ENCODE peak calls at places on chromosomes 3 and 15, in eight cellular contexts. L is BJ, W is HCT116, G is IMR-90, P is keratinocyte, Q is sigmoid colon, I is fibroblast of mammary gland, Z is epithelial cell of esophagus. E is an unnamed sample.

GRCh38 chr15:52609593-52609992 is 40.8 kb upstream of the ARPP19 start:
- DNase-seq in Z (no peak), G (no peak), P (no peak), I (no peak), L (no peak), W (no peak), Q (no peak), E (no peak)

GRCh38 chr3:124491098-124491497 is 239.2 kb upstream of the UMPS start:
- DNase-seq in L (no peak), G (no peak), W (no peak), P (no peak), Q (no peak), Z (peak), I (no peak), E (no peak)

GRCh38 chr3:127799476-127800222 is 22.7 kb downstream of the MGLL start:
- DNase-seq in W (peak), I (peak), Q (no peak), Z (peak), G (peak), P (no peak), L (peak), E (no peak)

GRCh38 chr3:29140706-29141105 is 140.2 kb upstream of the RBMS3 start:
- DNase-seq in L (no peak), W (no peak), Z (no peak), I (no peak), G (peak), Q (no peak), P (no peak), E (no peak)

GRCh38 chr3:111802700-111803099 is 56.4 kb upstream of the PHLDB2 start:
- DNase-seq in G (no peak), L (no peak), Q (no peak), W (no peak), P (no peak), I (no peak), Z (no peak), E (no peak)

GRCh38 chr3:71688121-71688520 is 37.1 kb downstream of the EIF4E3 start:
- DNase-seq in Z (peak), G (no peak), Q (no peak), W (no peak), I (no peak), P (no peak), L (no peak), E (no peak)

GRCh38 chr15:76116138-76116885 is 56.5 kb downstream of the TMEM266 start:
- DNase-seq in Q (no peak), Z (no peak), I (no peak), P (no peak), L (no peak), W (no peak), G (no peak), E (no peak)

GRCh38 chr3:25849641-25850040 is 59.8 kb downstream of the OXSM start:
- DNase-seq in Z (no peak), W (no peak), Q (no peak), P (no peak), G (peak), I (peak), L (peak), E (no peak)

GRCh38 chr3:140724856-140725812 is 47.3 kb downstream of the TRIM42 start:
- DNase-seq in W (no peak), I (no peak), P (no peak), Z (no peak), G (no peak), L (no peak), Q (no peak), E (no peak)

GRCh38 chr3:190051643-190052042 is 69.1 kb downstream of the P3H2 start:
- DNase-seq in L (no peak), Q (no peak), G (no peak), W (no peak), Z (no peak), I (no peak), P (no peak), E (no peak)

GRCh38 chr3:187150599-187150998 is 11.3 kb upstream of the RPL39L start:
- DNase-seq in Q (no peak), Z (peak), P (no peak), W (no peak), L (no peak), I (no peak), G (no peak), E (no peak)

GRCh38 chr15:65400760-65401606 is 21.8 kb downstream of the IGDCC4 start:
- DNase-seq in G (peak), I (peak), Z (peak), P (no peak), W (peak), L (no peak), Q (no peak), E (peak)

GRCh38 chr3:94643400-94643799 is 580.5 kb downstream of the NSUN3 start:
- DNase-seq in Z (no peak), W (no peak), P (no peak), L (no peak), Q (no peak), I (no peak), G (no peak), E (no peak)

GRCh38 chr15:45200799-45201556 is 13.2 kb upstream of the SHF start:
- DNase-seq in Q (peak), L (peak), G (peak), I (peak), W (peak), Z (peak), P (peak), E (peak)

GRCh38 chr3:89032331-89033063 is 74.9 kb upstream of the EPHA3 start:
- DNase-seq in I (no peak), G (peak), Q (no peak), L (no peak), P (no peak), Z (peak), W (no peak), E (no peak)

GRCh38 chr15:80474224-80474619 is 70.0 kb downstream of the ARNT2 start:
- DNase-seq in W (no peak), I (no peak), L (no peak), P (no peak), Z (no peak), Q (no peak), G (no peak), E (no peak)

GRCh38 chr15:80476036-80476435 is 71.9 kb downstream of the ARNT2 start:
- DNase-seq in Q (no peak), Z (peak), I (peak), G (no peak), L (no peak), W (no peak), P (no peak), E (no peak)

GRCh38 chr15:80474751-80475295 is 70.6 kb downstream of the ARNT2 start:
- DNase-seq in W (no peak), L (no peak), G (no peak), Z (no peak), Q (no peak), I (no peak), P (no peak), E (no peak)

GRCh38 chr15:80473574-80474223 is 69.5 kb downstream of the ARNT2 start:
- DNase-seq in G (no peak), Q (no peak), P (no peak), I (no peak), Z (no peak), W (no peak), L (no peak), E (no peak)

GRCh38 chr15:80475572-80475971 is 71.4 kb downstream of the ARNT2 start:
- DNase-seq in I (no peak), P (no peak), Q (no peak), Z (no peak), G (no peak), L (no peak), W (no peak), E (no peak)
- TF ChIP-seq CTCF in I (peak), P (no peak), Q (no peak), Z (peak), G (no peak), L (peak), W (no peak), E (peak)

GRCh38 chr15:43821505-43821904 is 3.0 kb downstream of the MFAP1 start:
- DNase-seq in Z (no peak), L (no peak), I (no peak), Q (no peak), G (peak), W (no peak), P (no peak), E (no peak)
- H3K4me3 ChIP-seq in Z (no peak), L (no peak), I (no peak), Q (no peak), G (no peak), W (no peak), P (no peak), E (no peak)

GRCh38 chr3:147618636-147619035 is 209.5 kb downstream of the ZIC1 start:
- DNase-seq in Q (no peak), Z (no peak), L (no peak), I (no peak), W (no peak), G (no peak), P (no peak), E (no peak)

GRCh38 chr3:147613710-147614109 is 204.5 kb downstream of the ZIC1 start:
- DNase-seq in G (no peak), I (no peak), Q (no peak), L (no peak), W (no peak), Z (no peak), P (no peak), E (no peak)

GRCh38 chr3:147619925-147620580 is 210.9 kb downstream of the ZIC1 start:
- DNase-seq in Q (no peak), G (no peak), I (peak), Z (no peak), W (no peak), L (no peak), P (no peak), E (no peak)

GRCh38 chr3:147614210-147614609 is 205.0 kb downstream of the ZIC1 start:
- DNase-seq in G (no peak), P (no peak), L (no peak), I (no peak), Q (no peak), Z (no peak), W (no peak), E (no peak)

DNA sequence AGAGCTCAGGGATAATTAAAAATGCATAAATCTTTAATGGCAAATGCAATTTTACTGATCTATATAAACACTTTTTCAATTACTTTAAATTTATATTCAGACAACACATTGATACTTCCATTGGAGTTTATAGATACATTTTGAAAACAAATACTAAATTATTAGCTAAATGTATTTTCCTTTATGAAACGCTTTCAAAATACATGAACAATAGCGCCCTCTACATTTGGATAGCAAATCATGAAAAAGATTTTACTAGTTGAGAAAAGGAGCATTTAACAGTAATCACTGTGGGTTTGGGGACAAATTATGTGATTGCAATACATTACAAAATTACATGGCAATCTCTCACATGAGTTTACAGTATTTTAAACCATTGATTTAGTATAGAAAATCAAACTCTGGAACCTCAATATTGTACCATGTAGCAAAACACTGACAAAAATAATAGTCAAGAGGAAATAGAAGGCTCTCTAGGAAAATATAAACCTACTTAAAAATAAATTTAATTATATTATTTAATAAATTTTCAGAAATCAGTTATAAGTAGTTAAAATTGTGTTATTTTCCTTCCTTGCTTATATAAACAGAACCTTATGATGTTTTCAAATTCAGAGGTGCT is 207.9 kb downstream of the ZIC1 start:
- DNase-seq in P (no peak), L (no peak), I (peak), W (peak), Z (peak), G (peak), Q (no peak), E (peak)
- TF ChIP-seq CTCF in P (peak), L (peak), I (peak), W (peak), Z (peak), G (peak), Q (no peak), E (peak)

DNA sequence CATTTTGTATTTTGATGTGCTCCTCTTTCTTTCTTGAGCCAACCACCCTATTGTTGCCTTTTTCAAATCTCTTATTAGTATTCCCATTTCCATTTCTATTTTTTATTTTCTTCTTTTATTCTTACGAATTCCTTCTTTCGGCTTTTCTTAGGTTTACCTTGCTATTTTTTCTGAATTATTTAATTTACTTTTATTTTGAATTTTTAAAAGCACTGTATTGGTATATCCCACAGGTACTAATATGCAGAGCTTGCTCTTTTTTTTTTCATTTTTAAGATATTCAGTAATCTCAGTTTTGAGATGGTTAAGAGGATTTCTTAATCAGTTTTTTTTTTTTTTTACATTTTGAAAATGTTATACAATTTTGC is 18.4 kb upstream of the MCF2L2 start:
- DNase-seq in Z (no peak), P (no peak), L (no peak), G (no peak), W (no peak), Q (no peak), I (no peak), E (no peak)
- H3K4me3 ChIP-seq in Z (peak), P (peak), L (peak), G (peak), W (peak), Q (peak), I (peak), E (peak)